ENCODE peak calls at places on chromosomes 13 and 19, in five cellular contexts. R is ovary, L is suprapubic skin, C is SK-N-SH, I is HepG2. N is an unnamed sample.

GRCh38 chr19:41367848-41368301 is 3.9 kb upstream of the B9D2 start:
- DNase-seq in R (no peak), C (no peak), L (no peak), I (no peak), N (no peak)

GRCh38 chr13:78913656-78914055 is 254.7 kb upstream of the OBI1 start:
- DNase-seq in C (no peak), L (no peak), R (no peak), I (no peak), N (no peak)

GRCh38 chr19:55603581-55604292 is 1.7 kb upstream of the ZNF865 start:
- DNase-seq in C (no peak), R (no peak), L (no peak), I (no peak), N (no peak)

GRCh38 chr19:38385804-38386257 is 2.0 kb downstream of the GGN start:
- DNase-seq in R (no peak), L (no peak), I (no peak), C (peak; percentile 34), N (no peak)

GRCh38 chr13:27177852-27178251 is 6.2 kb upstream of the USP12 start:
- DNase-seq in R (no peak), I (no peak), C (no peak), L (no peak), N (no peak)

GRCh38 chr19:42193706-42194105 is 23.8 kb downstream of the DEDD2 start:
- DNase-seq in I (no peak), C (no peak), R (no peak), L (no peak), N (no peak)

GRCh38 chr19:35059799-35060091 is 18.2 kb downstream of the HPN start:
- DNase-seq in R (no peak), I (no peak), L (no peak), C (no peak), N (no peak)

GRCh38 chr19:5663904-5664303 is 16.4 kb downstream of the MICOS13 start:
- DNase-seq in C (no peak), L (peak; percentile 56), I (no peak), R (no peak), N (no peak)

GRCh38 chr19:54523403-54523802 is 20.8 kb downstream of the LAIR2 start:
- DNase-seq in C (no peak), R (no peak), L (no peak), I (no peak), N (no peak)

GRCh38 chr13:28181413-28181812 is 43.1 kb downstream of the PAN3 start:
- DNase-seq in C (no peak), R (no peak), I (no peak), L (no peak), N (no peak)

GRCh38 chr19:13817018-13817614 is 21.9 kb downstream of the ZSWIM4 start:
- DNase-seq in C (no peak), R (no peak), L (no peak), I (no peak), N (no peak)

GRCh38 chr13:31699650-31700049 is 39.7 kb upstream of the RXFP2 start:
- DNase-seq in L (no peak), I (no peak), C (no peak), R (no peak), N (no peak)

GRCh38 chr19:41860419-41861097 is 503 bp downstream of the RPS19 start:
- DNase-seq in R (no peak), L (peak; percentile 81), C (peak; percentile 14), I (no peak), N (no peak)

GRCh38 chr19:4878491-4878968 is 11.1 kb upstream of the PLIN3 start:
- DNase-seq in I (no peak), L (no peak), R (no peak), C (no peak), N (no peak)

GRCh38 chr19:33722456-33723239 is 74.0 kb upstream of the KCTD15 start:
- DNase-seq in R (no peak), L (no peak), C (peak; percentile 65), I (no peak), N (no peak)

GRCh38 chr13:33249066-33249465 is 36.5 kb downstream of the STARD13 start:
- DNase-seq in I (no peak), R (no peak), C (no peak), L (no peak), N (no peak)

GRCh38 chr19:36081385-36081784 is 26.7 kb downstream of the WDR62 start:
- DNase-seq in R (no peak), C (no peak), L (no peak), I (no peak), N (no peak)

GRCh38 chr13:75666646-75667351 is 30.7 kb downstream of the LMO7 start:
- DNase-seq in L (no peak), I (no peak), R (no peak), C (no peak), N (no peak)

GRCh38 chr13:27770809-27771208 is 21.5 kb upstream of the GSX1 start:
- DNase-seq in L (no peak), C (peak; percentile 20), I (peak; percentile 42), R (no peak), N (no peak)

GRCh38 chr19:51018745-51019543 is 565 bp downstream of the KLK10 start:
- DNase-seq in L (no peak), C (no peak), I (no peak), R (peak; percentile 90), N (no peak)

GRCh38 chr13:113596321-113597200 is 12.0 kb downstream of the TFDP1 start:
- DNase-seq in I (no peak), C (no peak), R (no peak), L (peak; percentile 44), N (no peak)

GRCh38 chr13:18996627-18997051 is 185.0 kb downstream of the TUBA3C start:
- DNase-seq in R (no peak), L (no peak), C (no peak), I (no peak), N (no peak)

GRCh38 chr19:1295169-1296012 is 9.7 kb downstream of the EFNA2 start:
- DNase-seq in L (peak; percentile 62), C (peak; percentile 97), I (no peak), R (no peak), N (no peak)

GRCh38 chr13:90321281-90321931 is 1026.1 kb upstream of the MIR17HG start:
- DNase-seq in R (no peak), L (no peak), C (no peak), I (no peak), N (no peak)

GRCh38 chr19:2624537-2625091 is 77.9 kb downstream of the GNG7 start:
- DNase-seq in I (peak; percentile 48), R (no peak), L (no peak), C (peak; percentile 53), N (no peak)

GRCh38 chr19:18730885-18731513 is 47.5 kb downstream of the CRTC1 start:
- DNase-seq in L (no peak), I (peak; percentile 41), R (no peak), C (no peak), N (no peak)

DNA sequence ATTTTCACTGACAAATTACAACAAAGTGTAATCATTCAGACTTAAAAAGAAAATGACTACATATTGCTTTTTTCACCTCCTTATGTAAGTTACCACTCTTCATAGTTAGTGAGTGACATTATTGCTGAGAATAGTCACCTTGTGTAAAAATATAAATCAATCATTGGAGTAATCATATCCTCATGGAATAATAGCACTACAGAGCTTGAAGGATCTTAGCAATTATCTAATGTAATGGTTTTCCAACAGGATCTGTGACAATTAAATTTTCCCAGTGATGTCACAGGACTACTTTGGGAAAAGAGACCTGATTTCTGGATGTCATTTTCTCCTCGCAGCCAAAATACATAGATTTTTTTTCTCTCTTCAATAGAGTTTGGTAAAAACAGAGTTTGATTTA is 833.0 kb upstream of the PCDH9 start:
- DNase-seq in I (no peak), R (no peak), L (no peak), C (no peak), N (no peak)
- TF ChIP-seq EP300 in I (no peak), R (no peak), L (no peak), C (no peak), N (no peak)

GRCh38 chr13:40640202-40640601 is 26.2 kb downstream of the FOXO1 start:
- DNase-seq in R (no peak), I (no peak), L (no peak), C (no peak), N (no peak)

GRCh38 chr13:40640845-40641458 is 25.5 kb downstream of the FOXO1 start:
- DNase-seq in I (no peak), R (no peak), L (no peak), C (no peak), N (no peak)

GRCh38 chr13:40639226-40639681 is 27.2 kb downstream of the FOXO1 start:
- DNase-seq in I (peak; percentile 14), C (no peak), R (no peak), L (no peak), N (no peak)

GRCh38 chr13:40635315-40635995 is 31.0 kb downstream of the FOXO1 start:
- DNase-seq in L (no peak), R (no peak), C (no peak), I (no peak), N (no peak)

GRCh38 chr13:40637644-40638043 is 28.8 kb downstream of the FOXO1 start:
- DNase-seq in I (no peak), C (no peak), R (no peak), L (no peak), N (no peak)
- H3K4me1 ChIP-seq in I (peaks cover 49% of the 10 kb centered on the region), C (no peaks in the 10 kb centered on the region), R (peaks cover 24% of the 10 kb centered on the region), L (peaks cover 40% of the 10 kb centered on the region), N (peaks cover 31% of the 10 kb centered on the region)

GRCh38 chr13:44848956-44849748 is 140.1 kb downstream of the NUFIP1 start:
- DNase-seq in C (no peak), R (peak; percentile 39), I (no peak), L (no peak), N (no peak)
- TF ChIP-seq EP300 in C (no peak), R (peak; percentile 79), I (no peak), L (no peak), N (peak; percentile 54)

DNA sequence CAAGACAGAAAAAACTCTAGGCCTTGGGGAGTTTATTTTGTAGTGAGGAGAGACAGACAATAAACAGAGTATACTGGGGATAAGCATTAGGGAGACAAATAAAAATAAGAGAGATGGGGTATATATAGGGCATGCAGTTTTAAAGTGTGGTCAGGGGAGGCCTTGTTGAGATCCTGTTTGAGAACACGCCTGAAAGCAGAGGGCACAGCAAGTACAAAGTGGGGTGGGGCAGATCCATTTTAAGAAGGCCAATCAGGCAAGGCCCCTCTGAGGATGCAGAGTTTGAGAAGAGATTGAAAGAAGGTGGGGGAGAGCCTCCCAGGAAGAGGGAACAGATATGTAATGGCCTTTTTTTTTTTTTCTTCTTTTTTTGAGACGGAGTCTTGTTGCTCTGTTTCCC is 2.1 kb downstream of the PPP2R1A start:
- DNase-seq in R (no peak), I (no peak), L (no peak), C (no peak), N (no peak)
- H3K4me1 ChIP-seq in R (peaks cover 17% of the 10 kb centered on the region), I (peaks cover 37% of the 10 kb centered on the region), L (peaks cover 59% of the 10 kb centered on the region), C (peaks cover 17% of the 10 kb centered on the region), N (peaks cover 36% of the 10 kb centered on the region)

DNA sequence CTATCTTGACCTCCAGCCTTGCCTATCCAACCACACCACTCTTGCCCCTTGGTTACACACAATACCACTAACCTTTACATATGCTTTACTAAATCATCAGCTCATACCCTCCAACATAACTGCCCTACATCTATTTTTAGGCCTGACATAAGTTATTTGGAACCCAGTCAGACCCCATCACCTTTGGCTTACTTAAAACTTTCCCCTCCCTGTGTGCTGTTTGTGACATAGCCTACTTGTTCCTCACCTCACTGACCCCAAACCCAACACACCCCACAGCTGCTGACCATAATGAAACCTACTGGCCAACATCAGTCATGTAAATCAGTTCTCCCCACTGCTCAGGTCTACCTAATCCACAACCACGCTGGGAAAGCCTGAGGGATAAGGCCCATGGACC is 4.9 kb downstream of the ZNF266 start:
- DNase-seq in I (no peak), R (no peak), C (no peak), L (no peak), N (no peak)
- TF ChIP-seq EP300 in I (no peak), R (no peak), C (no peak), L (no peak), N (no peak)